ENCODE peak calls at places on chromosomes 5 and 9, in four cellular contexts. Q is PC-3, C is mucosa of descending colon, M is cardiac muscle cell. D is an unnamed sample.

GRCh38 chr9:121230231-121230630 is 28.6 kb upstream of the RAB14 start:
- DNase-seq in Q (no peak), C (no peak), M (no peak), D (no peak)

GRCh38 chr9:5336683-5337082 is 3.0 kb downstream of the RLN1 start:
- DNase-seq in Q (no peak), C (no peak), M (no peak), D (no peak)

GRCh38 chr5:172453986-172454354 is 355 bp downstream of the SH3PXD2B start:
- DNase-seq in Q (no peak), C (peak), M (peak), D (peak)

GRCh38 chr5:159409801-159410200 is 79.5 kb upstream of the IL12B start:
- DNase-seq in Q (no peak), C (no peak), M (peak), D (no peak)

GRCh38 chr5:180126716-180127681 is 55.4 kb upstream of the RNF130 start:
- DNase-seq in Q (peak), C (peak), M (peak), D (peak)

GRCh38 chr9:99491408-99492259 is 269.6 kb downstream of the SEC61B start:
- DNase-seq in Q (no peak), C (no peak), M (peak), D (no peak)

GRCh38 chr5:178074266-178074952 is 38.9 kb upstream of the N4BP3 start:
- DNase-seq in Q (no peak), C (no peak), M (peak), D (no peak)

GRCh38 chr9:132584616-132585560 is 2.5 kb downstream of the BARHL1 start:
- DNase-seq in Q (peak), C (no peak), M (peak), D (peak)

GRCh38 chr5:102802704-102803458 is 47.8 kb downstream of the PAM start:
- DNase-seq in Q (no peak), C (no peak), M (no peak), D (no peak)

GRCh38 chr9:115597330-115597729 is 479.4 kb upstream of the TNC start:
- DNase-seq in Q (no peak), C (no peak), M (peak), D (no peak)

GRCh38 chr9:16704096-16704488 is 166.4 kb downstream of the BNC2 start:
- DNase-seq in Q (no peak), C (no peak), M (no peak), D (peak)

GRCh38 chr9:117414906-117415583 is at the start of gene ASTN2:
- DNase-seq in Q (no peak), C (peak), M (peak), D (no peak)

GRCh38 chr5:38595149-38595725 is 38.8 kb upstream of the LIFR start:
- DNase-seq in Q (peak), C (no peak), M (peak), D (peak)

GRCh38 chr5:39138182-39138487 is 63.9 kb upstream of the RICTOR start:
- DNase-seq in Q (no peak), C (no peak), M (no peak), D (peak)

GRCh38 chr9:134293576-134294227 is 32.6 kb upstream of the RXRA start:
- DNase-seq in Q (no peak), C (peak), M (peak), D (no peak)

GRCh38 chr5:119453045-119453383 is 717 bp downstream of the HSD17B4 start:
- DNase-seq in Q (peak), C (no peak), M (peak), D (no peak)

GRCh38 chr9:128105538-128106175 is 21.9 kb downstream of the PTGES2 start:
- DNase-seq in Q (no peak), C (peak), M (no peak), D (no peak)

GRCh38 chr9:17116400-17116837 is 18.4 kb upstream of the CNTLN start:
- DNase-seq in Q (peak), C (no peak), M (peak), D (peak)

GRCh38 chr5:97801497-97801896 is 618.5 kb upstream of the RIOK2 start:
- DNase-seq in Q (no peak), C (no peak), M (no peak), D (no peak)

GRCh38 chr9:112820886-112821285 is 69.8 kb downstream of the SLC46A2 start:
- DNase-seq in Q (peak), C (no peak), M (peak), D (no peak)

GRCh38 chr5:150106669-150107068 is 20.3 kb upstream of the CSF1R start:
- DNase-seq in Q (no peak), C (no peak), M (no peak), D (no peak)

GRCh38 chr5:168612996-168613395 is 33.8 kb upstream of the PANK3 start:
- DNase-seq in Q (peak), C (no peak), M (no peak), D (no peak)

GRCh38 chr5:74500037-74500917 is 140.3 kb downstream of the ENC1 start:
- DNase-seq in Q (no peak), C (no peak), M (no peak), D (no peak)

GRCh38 chr9:88258012-88258411 is 119.7 kb upstream of the SPATA31C2 start:
- DNase-seq in Q (peak), C (no peak), M (peak), D (peak)

GRCh38 chr5:156178117-156178516 is 148.8 kb upstream of the SGCD start:
- DNase-seq in Q (no peak), C (no peak), M (peak), D (no peak)

GRCh38 chr5:10303201-10303600 is 4.5 kb downstream of the CMBL start:
- DNase-seq in Q (no peak), C (no peak), M (no peak), D (no peak)

GRCh38 chr5:10301842-10302610 is 5.7 kb downstream of the CMBL start:
- DNase-seq in Q (peak), C (peak), M (no peak), D (peak)

GRCh38 chr5:10304932-10305331 is 2.8 kb downstream of the CMBL start:
- DNase-seq in Q (no peak), C (no peak), M (no peak), D (no peak)

GRCh38 chr5:10306114-10306513 is 1.6 kb downstream of the CMBL start:
- DNase-seq in Q (peak), C (no peak), M (no peak), D (no peak)

GRCh38 chr5:10303699-10304170 is 4.0 kb downstream of the CMBL start:
- DNase-seq in Q (no peak), C (no peak), M (no peak), D (no peak)
- TF ChIP-seq CTCF in Q (no peak), C (no peak), M (no peak), D (no peak)

GRCh38 chr9:77789891-77790290 is 141.8 kb upstream of the GNA14 start:
- DNase-seq in Q (no peak), C (no peak), M (no peak), D (no peak)

DNA sequence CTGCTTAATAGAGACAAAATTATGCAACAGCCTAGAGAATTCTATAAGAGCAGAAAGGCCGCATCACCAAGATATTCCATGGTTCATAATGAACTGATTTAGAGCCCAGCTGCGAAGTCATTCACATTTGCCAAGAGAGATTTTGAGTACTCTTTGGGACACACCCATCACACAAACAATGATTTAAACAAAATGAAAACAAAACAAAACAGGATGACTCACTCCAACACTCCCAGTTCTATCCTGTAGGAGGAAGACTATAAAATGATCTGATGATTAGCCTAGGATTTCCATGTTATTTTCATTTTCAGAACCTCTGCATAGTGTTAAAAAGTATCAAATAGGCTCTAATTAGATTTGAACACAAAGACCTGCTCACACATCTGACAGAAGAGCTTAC is 145.8 kb upstream of the GNA14 start:
- DNase-seq in Q (peak), C (no peak), M (peak), D (peak)
- TF ChIP-seq CTCF in Q (no peak), C (no peak), M (no peak), D (peak)

GRCh38 chr5:140205952-140206351 is 31.0 kb downstream of the CYSTM1 start:
- DNase-seq in Q (no peak), C (no peak), M (no peak), D (no peak)
- TF ChIP-seq CTCF in Q (peak), C (no peak), M (peak), D (no peak)

GRCh38 chr5:126837242-126837641 is 60.3 kb downstream of the LMNB1 start:
- DNase-seq in Q (no peak), C (no peak), M (no peak), D (no peak)

GRCh38 chr5:126836778-126837177 is 59.8 kb downstream of the LMNB1 start:
- DNase-seq in Q (no peak), C (no peak), M (no peak), D (no peak)

DNA sequence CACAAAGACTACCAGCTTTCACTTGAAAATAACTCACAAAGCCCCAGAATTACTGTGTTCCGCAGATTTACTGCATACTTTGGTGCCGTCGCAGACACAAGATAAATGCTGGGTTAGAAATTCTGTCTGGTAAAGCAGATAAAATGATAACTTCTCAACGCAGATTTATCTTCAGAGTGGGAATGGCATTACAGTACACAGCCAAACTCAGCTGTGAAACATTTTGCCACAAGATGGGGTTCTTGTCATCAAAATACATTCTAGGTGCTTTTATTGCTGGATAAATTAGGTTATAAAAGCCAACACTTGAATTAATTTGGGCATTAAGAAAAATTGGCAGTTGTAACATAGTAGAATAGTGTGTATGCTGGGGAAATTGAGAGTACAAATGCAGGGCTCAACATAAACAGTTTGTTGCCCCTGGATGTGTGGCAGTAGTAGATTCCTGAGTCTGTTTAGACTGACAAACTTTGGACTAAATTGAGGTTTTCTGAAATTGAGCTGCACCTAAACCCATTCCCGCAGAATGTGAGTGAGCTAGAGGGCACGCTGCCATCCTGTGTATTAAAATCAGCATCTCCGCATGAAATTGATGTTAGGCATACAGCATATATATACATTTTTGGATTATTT is 61.1 kb downstream of the LMNB1 start:
- DNase-seq in Q (no peak), C (no peak), M (peak), D (peak)
- TF ChIP-seq CTCF in Q (peak), C (no peak), M (peak), D (peak)

DNA sequence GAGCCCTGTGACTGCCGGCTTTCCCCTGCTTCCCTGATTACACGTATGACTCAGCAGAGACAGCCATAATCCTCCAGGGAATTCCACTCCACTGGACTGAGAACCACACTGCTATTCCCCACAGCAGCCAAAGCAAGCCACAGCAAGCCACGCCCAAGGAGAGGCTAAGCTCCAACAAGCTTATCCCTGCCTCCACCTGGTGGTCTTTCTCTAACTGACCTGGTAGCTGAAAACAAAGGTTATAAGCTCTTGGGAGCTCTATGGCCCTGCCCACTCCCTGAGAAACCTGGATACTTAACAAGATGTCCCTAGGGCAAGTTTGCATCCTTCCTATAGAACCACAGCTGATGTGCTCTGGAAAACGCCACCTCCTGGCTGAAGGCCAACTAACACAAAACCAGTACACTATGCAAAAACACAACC is 613.7 kb upstream of the CDH18 start:
- DNase-seq in Q (peak), C (no peak), M (peak), D (peak)
- TF ChIP-seq CTCF in Q (peak), C (no peak), M (peak), D (no peak)

GRCh38 chr5:146475906-146476305 is 28.8 kb downstream of the TCERG1 start:
- DNase-seq in Q (no peak), C (no peak), M (peak), D (no peak)

GRCh38 chr5:146474040-146474439 is 26.9 kb downstream of the TCERG1 start:
- DNase-seq in Q (no peak), C (no peak), M (no peak), D (no peak)

GRCh38 chr5:146475190-146475801 is 28.2 kb downstream of the TCERG1 start:
- DNase-seq in Q (peak), C (no peak), M (peak), D (no peak)
- TF ChIP-seq CTCF in Q (peak), C (no peak), M (peak), D (peak)